ENCODE peak calls at places on chromosome X, in eight cellular contexts. C is GF-D8; N is PC-9; K is upper lobe of left lung; R is CD8-positive, alpha-beta memory T cell; O is colonic mucosa; E is non-pigmented ciliary epithelial cell; J is putamen. W is an unnamed sample.

GRCh38 chrX:106980952-106981626 is 18.9 kb downstream of the MORC4 start:
- DNase-seq in N (no peak), E (no peak), K (no peak), O (no peak), C (no peak), J (no peak), R (no peak), W (no peak)

GRCh38 chrX:73916489-73916888 is 353.5 kb downstream of the CHIC1 start:
- DNase-seq in O (no peak), E (no peak), K (no peak), N (no peak), J (no peak), R (no peak), C (no peak), W (no peak)

GRCh38 chrX:41332988-41333743 is 796 bp upstream of the DDX3X start:
- DNase-seq in C (peak; percentile 68), K (peak; percentile 97), N (peak; percentile 76), R (peak; percentile 91), J (peak; percentile 81), O (peak; percentile 91), E (no peak), W (peak; percentile 71)

GRCh38 chrX:115147220-115147619 is 42.0 kb upstream of the RBMXL3 start:
- DNase-seq in R (no peak), N (no peak), O (no peak), K (no peak), C (no peak), E (no peak), J (peak; percentile 2), W (peak; percentile 54)

GRCh38 chrX:22746081-22746480 is 253.7 kb upstream of the DDX53 start:
- DNase-seq in R (no peak), J (no peak), C (no peak), N (no peak), K (no peak), O (no peak), E (no peak), W (no peak)

GRCh38 chrX:5054852-5055251 is 1173.8 kb downstream of the NLGN4X start:
- DNase-seq in E (no peak), R (no peak), C (no peak), J (no peak), K (no peak), O (no peak), N (no peak), W (no peak)

GRCh38 chrX:131861088-131861787 is 161.9 kb upstream of the STK26 start:
- DNase-seq in C (no peak), R (no peak), N (no peak), E (no peak), K (no peak), O (no peak), J (no peak), W (no peak)

GRCh38 chrX:1462596-1463251 is 10.0 kb upstream of the ASMTL start:
- DNase-seq in R (peak; percentile 91), C (no peak), O (no peak), K (no peak), N (no peak), E (peak; percentile 37), J (no peak), W (no peak)

GRCh38 chrX:18883234-18883960 is 100.5 kb downstream of the PHKA2 start:
- DNase-seq in E (no peak), K (no peak), J (no peak), C (no peak), R (no peak), O (no peak), N (no peak), W (no peak)

GRCh38 chrX:56733459-56734046 is 4.5 kb downstream of the NBDY start:
- DNase-seq in K (no peak), N (peak; percentile 59), C (no peak), O (peak; percentile 67), R (peak; percentile 67), J (peak; percentile 39), E (no peak), W (peak; percentile 18)

GRCh38 chrX:122203399-122203798 is 980.7 kb upstream of the GRIA3 start:
- DNase-seq in N (no peak), O (no peak), R (no peak), E (no peak), C (no peak), K (no peak), J (no peak), W (no peak)

GRCh38 chrX:125436855-125437254 is 117.2 kb downstream of the TEX13C start:
- DNase-seq in O (no peak), J (no peak), N (no peak), E (no peak), K (no peak), C (no peak), R (no peak), W (peak; percentile 16)

GRCh38 chrX:12447448-12448154 is 309.3 kb downstream of the FRMPD4 start:
- DNase-seq in N (no peak), J (no peak), O (no peak), C (no peak), E (peak; percentile 38), R (no peak), K (no peak), W (no peak)

GRCh38 chrX:74536142-74537010 is 78.0 kb downstream of the RLIM start:
- DNase-seq in R (peak; percentile 51), K (peak; percentile 94), N (no peak), E (peak; percentile 48), C (no peak), O (peak; percentile 77), J (peak; percentile 45), W (peak; percentile 66)

GRCh38 chrX:71253253-71254091 is 468 bp downstream of the ZMYM3 start:
- DNase-seq in C (no peak), R (peak; percentile 55), J (no peak), N (peak; percentile 53), O (peak; percentile 44), E (no peak), K (peak; percentile 90), W (peak; percentile 25)

GRCh38 chrX:42290608-42291007 is 367.3 kb upstream of the CASK start:
- DNase-seq in C (no peak), N (no peak), R (no peak), E (no peak), J (no peak), O (no peak), K (no peak), W (peak; percentile 13)

GRCh38 chrX:123964155-123964554 is 2.6 kb downstream of the STAG2 start:
- DNase-seq in R (no peak), C (peak; percentile 46), E (no peak), N (no peak), O (no peak), J (no peak), K (no peak), W (no peak)

GRCh38 chrX:143623657-143624056 is 12.2 kb downstream of the SLITRK4 start:
- DNase-seq in R (no peak), N (no peak), O (no peak), C (no peak), K (no peak), E (no peak), J (no peak), W (no peak)

GRCh38 chrX:10177620-10178019 is 20.8 kb downstream of the CLCN4 start:
- DNase-seq in K (no peak), E (no peak), O (no peak), R (no peak), C (no peak), J (no peak), N (no peak), W (no peak)

GRCh38 chrX:45769919-45770582 is 569.4 kb upstream of the DIPK2B start:
- DNase-seq in O (peak; percentile 77), E (no peak), J (no peak), K (peak; percentile 82), C (peak; percentile 78), N (peak; percentile 54), R (peak; percentile 50), W (peak; percentile 87)

GRCh38 chrX:155313766-155314165 is 20.6 kb downstream of the CLIC2 start:
- DNase-seq in N (peak; percentile 40), E (no peak), R (no peak), C (no peak), O (no peak), J (no peak), K (no peak), W (no peak)

GRCh38 chrX:50747471-50747900 is 66.5 kb downstream of the SHROOM4 start:
- DNase-seq in N (no peak), J (no peak), R (no peak), E (peak; percentile 1), C (no peak), K (no peak), O (no peak), W (peak; percentile 21)

GRCh38 chrX:12162420-12162819 is 24.1 kb downstream of the FRMPD4 start:
- DNase-seq in E (no peak), N (no peak), K (no peak), R (no peak), O (no peak), J (no peak), C (no peak), W (no peak)

GRCh38 chrX:110732274-110732673 is 63.3 kb downstream of the CHRDL1 start:
- DNase-seq in J (no peak), O (no peak), K (no peak), C (no peak), R (no peak), N (no peak), E (no peak), W (no peak)

GRCh38 chrX:33210156-33210555 is 1.2 kb downstream of the DMD start:
- DNase-seq in O (no peak), R (no peak), C (no peak), E (no peak), J (no peak), K (no peak), N (no peak), W (no peak)

GRCh38 chrX:101691823-101692222 is 32.2 kb upstream of the ARMCX2 start:
- DNase-seq in J (no peak), N (no peak), R (no peak), C (no peak), O (no peak), K (no peak), E (no peak), W (no peak)

GRCh38 chrX:14920196-14920595 is 47.0 kb downstream of the MOSPD2 start:
- DNase-seq in E (no peak), R (no peak), K (no peak), N (no peak), C (no peak), O (no peak), J (no peak), W (no peak)

GRCh38 chrX:129781134-129782014 is 1.6 kb downstream of the SASH3 start:
- DNase-seq in J (no peak), K (no peak), O (no peak), R (peak; percentile 94), C (peak; percentile 63), N (no peak), E (no peak), W (peak; percentile 63)

GRCh38 chrX:93874554-93874953 is 200.5 kb downstream of the FAM133A start:
- DNase-seq in O (peak; percentile 22), N (peak; percentile 3), K (no peak), C (no peak), J (peak; percentile 0), E (no peak), R (no peak), W (peak; percentile 24)

GRCh38 chrX:37509349-37509748 is 62.1 kb upstream of the LANCL3 start:
- DNase-seq in K (no peak), N (no peak), C (no peak), E (no peak), O (no peak), J (no peak), R (no peak), W (peak; percentile 5)

GRCh38 chrX:1391707-1392375 is at the start of gene SLC25A6:
- DNase-seq in O (peak; percentile 99), C (no peak), E (peak; percentile 66), R (peak; percentile 99), K (peak; percentile 100), N (peak; percentile 97), J (peak; percentile 98), W (no peak)

GRCh38 chrX:74519870-74520269 is 94.6 kb downstream of the RLIM start:
- DNase-seq in E (no peak), O (no peak), C (no peak), K (no peak), R (no peak), J (no peak), N (no peak), W (no peak)

GRCh38 chrX:104697264-104697663 is 131.3 kb downstream of the IL1RAPL2 start:
- DNase-seq in J (no peak), C (no peak), E (no peak), K (no peak), N (no peak), R (no peak), O (no peak), W (peak; percentile 0)

GRCh38 chrX:12974797-12975669 is at the start of gene TMSB4X:
- DNase-seq in O (peak; percentile 90), K (peak; percentile 96), C (peak; percentile 63), J (peak; percentile 81), N (peak; percentile 85), E (no peak), R (peak; percentile 92), W (peak; percentile 62)

W was measured in Kasumi-1.